ENCODE peak calls at places on chromosomes 3 and 15, in seven cellular contexts. P is hypothalamus, O is HCEC 1CT, Y is fibroblast of pulmonary artery, H is SK-MEL-5, I is T-helper 9 cell, F is B cell. V is an unnamed sample.

GRCh38 chr15:63612300-63612699 is 15.1 kb downstream of the FBXL22 start:
- DNase-seq in I (no peak), O (no peak), P (no peak), Y (no peak), F (no peak), H (no peak), V (no peak)

GRCh38 chr3:57004154-57004730 is 56.2 kb upstream of the SPATA12 start:
- DNase-seq in P (no peak), Y (no peak), F (no peak), I (no peak), O (no peak), H (no peak), V (no peak)

GRCh38 chr3:37935290-37935668 is 55.3 kb upstream of the VILL start:
- DNase-seq in H (peak), F (no peak), I (no peak), P (no peak), Y (peak), O (peak), V (peak)

GRCh38 chr3:107753494-107753893 is 230.7 kb downstream of the BBX start:
- DNase-seq in O (peak), P (peak), H (peak), F (peak), Y (peak), I (no peak), V (peak)

GRCh38 chr3:1082024-1082633 is 10.7 kb upstream of the CNTN6 start:
- DNase-seq in Y (peak), I (no peak), P (peak), F (peak), O (no peak), H (peak), V (peak)

GRCh38 chr3:156615592-156616173 is 58.7 kb upstream of the TIPARP start:
- DNase-seq in Y (peak), I (no peak), O (peak), P (peak), H (no peak), F (no peak), V (peak)

GRCh38 chr3:184491867-184492615 is 69.5 kb upstream of the EPHB3 start:
- DNase-seq in P (no peak), H (no peak), I (peak), O (no peak), F (peak), Y (no peak), V (no peak)

GRCh38 chr15:51267714-51268105 is 70.7 kb downstream of the CYP19A1 start:
- DNase-seq in P (peak), I (no peak), Y (no peak), H (peak), O (no peak), F (peak), V (peak)

GRCh38 chr3:149657796-149658443 is at the start of gene WWTR1:
- DNase-seq in H (peak), F (no peak), Y (peak), I (no peak), P (peak), O (peak), V (peak)

GRCh38 chr3:187264051-187264450 is 27.5 kb downstream of the MASP1 start:
- DNase-seq in Y (peak), F (no peak), O (peak), P (no peak), H (no peak), I (no peak), V (peak)

GRCh38 chr15:31974855-31975421 is 55.4 kb upstream of the CHRNA7 start:
- DNase-seq in P (peak), Y (peak), I (no peak), F (peak), O (no peak), H (peak), V (no peak)

GRCh38 chr3:105791919-105792786 is 76.7 kb downstream of the CBLB start:
- DNase-seq in Y (peak), H (peak), F (no peak), I (no peak), O (peak), P (no peak), V (peak)

GRCh38 chr3:156448300-156448699 is 106.6 kb downstream of the SSR3 start:
- DNase-seq in H (peak), F (peak), O (peak), P (no peak), I (peak), Y (peak), V (peak)

GRCh38 chr3:138367912-138368311 is 19.5 kb downstream of the MRAS start:
- DNase-seq in P (peak), F (no peak), O (no peak), Y (peak), I (no peak), H (no peak), V (no peak)

GRCh38 chr3:129000742-129001100 is 383 bp upstream of the EFCC1 start:
- DNase-seq in P (no peak), I (no peak), F (no peak), O (no peak), H (no peak), Y (no peak), V (no peak)

GRCh38 chr3:29972594-29972993 is 633.8 kb upstream of the TGFBR2 start:
- DNase-seq in F (no peak), P (no peak), I (no peak), Y (peak), O (peak), H (no peak), V (peak)

GRCh38 chr15:48940508-48940907 is 23.2 kb downstream of the SHC4 start:
- DNase-seq in H (peak), F (no peak), I (no peak), Y (peak), P (no peak), O (peak), V (peak)

GRCh38 chr3:32817561-32818430 is at the start of gene TRIM71:
- DNase-seq in F (peak), I (no peak), Y (peak), H (no peak), O (no peak), P (no peak), V (no peak)

GRCh38 chr3:38117748-38118420 is 19.0 kb downstream of the ACAA1 start:
- DNase-seq in P (no peak), I (peak), F (peak), Y (peak), O (peak), H (peak), V (peak)

GRCh38 chr3:105353485-105354161 is 13.1 kb upstream of the ALCAM start:
- DNase-seq in F (peak), O (peak), P (peak), I (no peak), Y (no peak), H (no peak), V (peak)

GRCh38 chr15:77541421-77542181 is 91.1 kb downstream of the LINGO1 start:
- DNase-seq in O (no peak), Y (no peak), P (peak), I (no peak), F (no peak), H (no peak), V (peak)

GRCh38 chr3:16759227-16759903 is 125.4 kb upstream of the PLCL2 start:
- DNase-seq in P (no peak), H (no peak), F (no peak), I (no peak), O (no peak), Y (no peak), V (no peak)

V was measured in fibroblast of villous mesenchyme.